ENCODE peak calls at places on chromosomes 12 and 14, in seven cellular contexts. One of them, this sample, is unnamed.

GRCh38 chr14:29926701-29927595 is 699 bp downstream of the PRKD1 start:
- DNase-seq in HCT116: no peak
- DNase-seq in K562: peak
- DNase-seq in H1: no peak
- DNase-seq in SK-N-SH: peak
- DNase-seq in HepG2: peak
- DNase-seq in GM12878: no peak
- DNase-seq in this sample: no peak

GRCh38 chr14:72383869-72384268 is 451.6 kb downstream of the RGS6 start:
- DNase-seq in HCT116: no peak
- DNase-seq in K562: no peak
- DNase-seq in H1: no peak
- DNase-seq in SK-N-SH: no peak
- DNase-seq in HepG2: no peak
- DNase-seq in GM12878: no peak
- DNase-seq in this sample: no peak

GRCh38 chr12:46519407-46519806 is 146.8 kb upstream of the SLC38A2 start:
- DNase-seq in HCT116: no peak
- DNase-seq in K562: no peak
- DNase-seq in H1: no peak
- DNase-seq in SK-N-SH: no peak
- DNase-seq in HepG2: peak
- DNase-seq in GM12878: no peak
- DNase-seq in this sample: no peak

GRCh38 chr12:132154341-132154761 is 10.1 kb downstream of the NOC4L start:
- DNase-seq in HCT116: no peak
- DNase-seq in K562: no peak
- DNase-seq in H1: no peak
- DNase-seq in SK-N-SH: no peak
- DNase-seq in HepG2: peak
- DNase-seq in GM12878: no peak
- DNase-seq in this sample: no peak

GRCh38 chr12:130829391-130830245 is 9.4 kb downstream of the STX2 start:
- DNase-seq in HCT116: no peak
- DNase-seq in K562: no peak
- DNase-seq in H1: no peak
- DNase-seq in SK-N-SH: peak
- DNase-seq in HepG2: no peak
- DNase-seq in GM12878: no peak
- DNase-seq in this sample: no peak

GRCh38 chr12:14698555-14698954 is 2.2 kb upstream of the GUCY2C start:
- DNase-seq in HCT116: no peak
- DNase-seq in K562: no peak
- DNase-seq in H1: no peak
- DNase-seq in SK-N-SH: no peak
- DNase-seq in HepG2: no peak
- DNase-seq in GM12878: no peak
- DNase-seq in this sample: no peak

GRCh38 chr12:21962236-21962635 is 21.0 kb upstream of the ABCC9 start:
- DNase-seq in HCT116: no peak
- DNase-seq in K562: no peak
- DNase-seq in H1: no peak
- DNase-seq in SK-N-SH: no peak
- DNase-seq in HepG2: no peak
- DNase-seq in GM12878: no peak
- DNase-seq in this sample: no peak

GRCh38 chr14:90774316-90774715 is 41.9 kb downstream of the TTC7B start:
- DNase-seq in HCT116: no peak
- DNase-seq in K562: no peak
- DNase-seq in H1: no peak
- DNase-seq in SK-N-SH: no peak
- DNase-seq in HepG2: no peak
- DNase-seq in GM12878: no peak
- DNase-seq in this sample: no peak

GRCh38 chr14:101006008-101006407 is 102.5 kb upstream of the RTL1 start:
- DNase-seq in HCT116: no peak
- DNase-seq in K562: no peak
- DNase-seq in H1: no peak
- DNase-seq in SK-N-SH: no peak
- DNase-seq in HepG2: no peak
- DNase-seq in GM12878: no peak
- DNase-seq in this sample: no peak

GRCh38 chr14:79542121-79542520 is 669.2 kb downstream of the DIO2 start:
- DNase-seq in HCT116: no peak
- DNase-seq in K562: no peak
- DNase-seq in H1: no peak
- DNase-seq in SK-N-SH: no peak
- DNase-seq in HepG2: no peak
- DNase-seq in GM12878: no peak
- DNase-seq in this sample: no peak

GRCh38 chr14:92464156-92464555 is 49.4 kb upstream of the RIN3 start:
- DNase-seq in HCT116: no peak
- DNase-seq in K562: no peak
- DNase-seq in H1: no peak
- DNase-seq in SK-N-SH: no peak
- DNase-seq in HepG2: no peak
- DNase-seq in GM12878: no peak
- DNase-seq in this sample: no peak

GRCh38 chr12:14424545-14424944 is 59.1 kb downstream of the ATF7IP start:
- DNase-seq in HCT116: no peak
- DNase-seq in K562: no peak
- DNase-seq in H1: no peak
- DNase-seq in SK-N-SH: no peak
- DNase-seq in HepG2: no peak
- DNase-seq in GM12878: no peak
- DNase-seq in this sample: no peak

GRCh38 chr12:69910739-69911138 is 85.7 kb downstream of the MYRFL start:
- DNase-seq in HCT116: no peak
- DNase-seq in K562: no peak
- DNase-seq in H1: no peak
- DNase-seq in SK-N-SH: no peak
- DNase-seq in HepG2: no peak
- DNase-seq in GM12878: no peak
- DNase-seq in this sample: no peak

GRCh38 chr12:121288941-121289340 is 7.6 kb downstream of the CAMKK2 start:
- DNase-seq in HCT116: no peak
- DNase-seq in K562: no peak
- DNase-seq in H1: no peak
- DNase-seq in SK-N-SH: no peak
- DNase-seq in HepG2: no peak
- DNase-seq in GM12878: no peak
- DNase-seq in this sample: no peak

GRCh38 chr12:116066381-116067230 is 210.9 kb downstream of the MED13L start:
- DNase-seq in HCT116: peak
- DNase-seq in K562: peak
- DNase-seq in H1: no peak
- DNase-seq in SK-N-SH: peak
- DNase-seq in HepG2: peak
- DNase-seq in GM12878: no peak
- DNase-seq in this sample: peak

GRCh38 chr12:6827437-6827894 is 741 bp upstream of the P3H3 start:
- DNase-seq in HCT116: peak
- DNase-seq in K562: peak
- DNase-seq in H1: no peak
- DNase-seq in SK-N-SH: peak
- DNase-seq in HepG2: peak
- DNase-seq in GM12878: no peak
- DNase-seq in this sample: peak

GRCh38 chr14:93269341-93270068 is 62.4 kb downstream of the UBR7 start:
- DNase-seq in HCT116: no peak
- DNase-seq in K562: no peak
- DNase-seq in H1: no peak
- DNase-seq in SK-N-SH: no peak
- DNase-seq in HepG2: peak
- DNase-seq in GM12878: no peak
- DNase-seq in this sample: no peak

GRCh38 chr12:66623455-66623854 is 55.4 kb downstream of the GRIP1 start:
- DNase-seq in HCT116: no peak
- DNase-seq in K562: no peak
- DNase-seq in H1: no peak
- DNase-seq in SK-N-SH: no peak
- DNase-seq in HepG2: no peak
- DNase-seq in GM12878: no peak
- DNase-seq in this sample: no peak

GRCh38 chr14:24368562-24369252 is 723 bp downstream of the NFATC4 start:
- DNase-seq in HCT116: no peak
- DNase-seq in K562: peak
- DNase-seq in H1: no peak
- DNase-seq in SK-N-SH: peak
- DNase-seq in HepG2: no peak
- DNase-seq in GM12878: no peak
- DNase-seq in this sample: peak

GRCh38 chr12:91139264-91139663 is 28.0 kb upstream of the LUM start:
- DNase-seq in HCT116: no peak
- DNase-seq in K562: no peak
- DNase-seq in H1: no peak
- DNase-seq in SK-N-SH: peak
- DNase-seq in HepG2: no peak
- DNase-seq in GM12878: no peak
- DNase-seq in this sample: no peak

GRCh38 chr14:67856806-67857205 is 37.2 kb downstream of the RAD51B start:
- DNase-seq in HCT116: no peak
- DNase-seq in K562: no peak
- DNase-seq in H1: no peak
- DNase-seq in SK-N-SH: no peak
- DNase-seq in HepG2: no peak
- DNase-seq in GM12878: no peak
- DNase-seq in this sample: peak

GRCh38 chr12:67506739-67507138 is 141.8 kb upstream of the DYRK2 start:
- DNase-seq in HCT116: no peak
- DNase-seq in K562: no peak
- DNase-seq in H1: no peak
- DNase-seq in SK-N-SH: no peak
- DNase-seq in HepG2: no peak
- DNase-seq in GM12878: no peak
- DNase-seq in this sample: no peak

GRCh38 chr12:124694846-124695497 is 127.6 kb upstream of the NCOR2 start:
- DNase-seq in HCT116: no peak
- DNase-seq in K562: no peak
- DNase-seq in H1: no peak
- DNase-seq in SK-N-SH: no peak
- DNase-seq in HepG2: no peak
- DNase-seq in GM12878: no peak
- DNase-seq in this sample: no peak

GRCh38 chr12:27615331-27615891 is 80.8 kb upstream of the REP15 start:
- DNase-seq in HCT116: peak
- DNase-seq in K562: no peak
- DNase-seq in H1: no peak
- DNase-seq in SK-N-SH: no peak
- DNase-seq in HepG2: no peak
- DNase-seq in GM12878: no peak
- DNase-seq in this sample: no peak

GRCh38 chr12:52454411-52455201 is 2.7 kb upstream of the KRT6B start:
- DNase-seq in HCT116: peak
- DNase-seq in K562: no peak
- DNase-seq in H1: no peak
- DNase-seq in SK-N-SH: no peak
- DNase-seq in HepG2: no peak
- DNase-seq in GM12878: no peak
- DNase-seq in this sample: no peak

GRCh38 chr12:120532701-120533238 is 1.4 kb upstream of the RNF10 start:
- DNase-seq in HCT116: no peak
- DNase-seq in K562: no peak
- DNase-seq in H1: no peak
- DNase-seq in SK-N-SH: no peak
- DNase-seq in HepG2: no peak
- DNase-seq in GM12878: no peak
- DNase-seq in this sample: no peak

GRCh38 chr14:22556021-22556989 is 32.7 kb downstream of the DAD1 start:
- DNase-seq in HCT116: no peak
- DNase-seq in K562: peak
- DNase-seq in H1: no peak
- DNase-seq in SK-N-SH: no peak
- DNase-seq in HepG2: no peak
- DNase-seq in GM12878: peak
- DNase-seq in this sample: no peak

DNA sequence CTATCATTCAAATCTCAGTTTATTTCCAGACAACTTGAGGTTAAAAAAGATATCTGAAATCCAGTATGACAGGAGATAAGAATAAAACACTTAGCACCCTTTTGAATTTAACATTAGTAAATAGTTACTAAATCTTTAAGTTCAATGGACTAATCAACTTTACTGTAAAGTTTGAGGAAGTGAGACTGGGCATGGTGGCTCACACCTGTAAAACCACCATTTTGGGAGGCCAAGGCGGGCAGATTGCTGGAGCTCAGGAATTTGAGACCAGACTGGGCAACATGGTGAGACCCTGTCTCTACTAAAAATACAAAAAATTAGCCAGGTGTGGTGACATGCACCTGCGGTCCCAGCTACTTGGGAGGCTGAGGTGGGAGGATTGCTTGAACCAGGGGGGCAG is 40.3 kb upstream of the CERS5 start:
- DNase-seq in HCT116: no peak
- DNase-seq in K562: no peak
- DNase-seq in H1: no peak
- DNase-seq in SK-N-SH: no peak
- DNase-seq in HepG2: no peak
- DNase-seq in GM12878: no peak
- DNase-seq in this sample: no peak
- TF ChIP-seq JUND in HCT116: no peak
- TF ChIP-seq JUND in K562: no peak
- TF ChIP-seq JUND in H1: no peak
- TF ChIP-seq JUND in SK-N-SH: no peak
- TF ChIP-seq JUND in HepG2: no peak
- TF ChIP-seq JUND in GM12878: no peak
- TF ChIP-seq JUND in this sample: no peak

GRCh38 chr14:55366271-55366670 is 45.4 kb downstream of the ATG14 start:
- DNase-seq in HCT116: no peak
- DNase-seq in K562: no peak
- DNase-seq in H1: no peak
- DNase-seq in SK-N-SH: no peak
- DNase-seq in HepG2: no peak
- DNase-seq in GM12878: no peak
- DNase-seq in this sample: no peak
- TF ChIP-seq JUND in HCT116: no peak
- TF ChIP-seq JUND in K562: no peak
- TF ChIP-seq JUND in H1: no peak
- TF ChIP-seq JUND in SK-N-SH: no peak
- TF ChIP-seq JUND in HepG2: no peak
- TF ChIP-seq JUND in GM12878: no peak
- TF ChIP-seq JUND in this sample: no peak

DNA sequence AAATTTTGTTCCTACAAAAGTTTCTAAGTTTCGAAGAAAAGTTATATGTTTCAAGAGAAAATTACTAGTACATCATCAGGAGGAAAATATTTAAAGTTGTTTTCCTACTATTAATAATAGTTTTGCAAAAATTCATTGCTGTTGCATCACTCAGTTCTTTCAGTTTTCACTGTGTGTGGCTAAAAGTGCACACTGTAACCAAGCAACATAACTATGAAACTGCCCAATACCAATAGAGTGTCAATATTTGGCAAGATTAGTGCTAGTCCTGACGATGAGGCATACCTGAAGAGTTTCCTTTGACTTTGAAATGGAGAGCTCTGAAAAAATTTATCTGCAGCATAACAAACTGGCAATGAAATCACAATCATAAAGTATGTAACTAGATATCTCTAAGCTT is 194.3 kb downstream of the CPNE8 start:
- DNase-seq in HCT116: no peak
- DNase-seq in K562: no peak
- DNase-seq in H1: no peak
- DNase-seq in SK-N-SH: no peak
- DNase-seq in HepG2: peak
- DNase-seq in GM12878: peak
- DNase-seq in this sample: no peak
- TF ChIP-seq JUND in HCT116: no peak
- TF ChIP-seq JUND in K562: no peak
- TF ChIP-seq JUND in H1: no peak
- TF ChIP-seq JUND in SK-N-SH: no peak
- TF ChIP-seq JUND in HepG2: no peak
- TF ChIP-seq JUND in GM12878: peak
- TF ChIP-seq JUND in this sample: no peak

GRCh38 chr12:45309826-45310626 is 94.1 kb downstream of the ANO6 start:
- DNase-seq in HCT116: no peak
- DNase-seq in K562: no peak
- DNase-seq in H1: no peak
- DNase-seq in SK-N-SH: no peak
- DNase-seq in HepG2: no peak
- DNase-seq in GM12878: no peak
- DNase-seq in this sample: no peak
- TF ChIP-seq JUND in HCT116: no peak
- TF ChIP-seq JUND in K562: no peak
- TF ChIP-seq JUND in H1: no peak
- TF ChIP-seq JUND in SK-N-SH: no peak
- TF ChIP-seq JUND in HepG2: no peak
- TF ChIP-seq JUND in GM12878: no peak
- TF ChIP-seq JUND in this sample: no peak